ENCODE peak calls at places on chromosomes 7 and 10, in seven cellular contexts. R, X, K, O, U, A and Q are unnamed samples.

GRCh38 chr7:44327981-44328380 is 2.6 kb upstream of the CAMK2B start:
- DNase-seq in R (no peak), X (no peak), K (no peak), O (no peak), U (no peak), A (no peak), Q (no peak)

GRCh38 chr10:123135415-123136141 is at the start of gene HMX3:
- DNase-seq in R (peak; percentile 57), X (peak; percentile 26), K (no peak), O (no peak), U (no peak), A (peak; percentile 55), Q (no peak)

GRCh38 chr7:150442811-150443210 is 7.6 kb upstream of the GIMAP8 start:
- DNase-seq in R (no peak), X (no peak), K (no peak), O (no peak), U (no peak), A (no peak), Q (no peak)

GRCh38 chr10:46216003-46216634 is 70.7 kb upstream of the ANTXRL start:
- DNase-seq in R (no peak), X (no peak), K (no peak), O (no peak), U (no peak), A (no peak), Q (no peak)

GRCh38 chr7:2143981-2144595 is 88.7 kb downstream of the MAD1L1 start:
- DNase-seq in R (no peak), X (no peak), K (no peak), O (no peak), U (no peak), A (no peak), Q (no peak)

GRCh38 chr7:96321670-96322372 is at the start of gene SLC25A13:
- DNase-seq in R (peak; percentile 82), X (peak; percentile 74), K (peak; percentile 92), O (peak; percentile 96), U (peak; percentile 71), A (peak; percentile 86), Q (peak; percentile 79)

GRCh38 chr7:86469680-86470295 is 173.9 kb upstream of the GRM3 start:
- DNase-seq in R (peak; percentile 66), X (peak; percentile 52), K (peak; percentile 34), O (no peak), U (no peak), A (peak; percentile 79), Q (no peak)

GRCh38 chr7:151069841-151070572 is 10.6 kb downstream of the FASTK start:
- DNase-seq in R (no peak), X (no peak), K (no peak), O (no peak), U (no peak), A (no peak), Q (no peak)

GRCh38 chr10:106582291-106582690 is 582.2 kb downstream of the SORCS1 start:
- DNase-seq in R (no peak), X (no peak), K (no peak), O (no peak), U (no peak), A (peak; percentile 46), Q (no peak)